ENCODE peak calls at places on chromosomes 13 and 19, in seven cellular contexts. R is iPS-NIHi11; B is neuronal stem cell; G is CD8-positive, alpha-beta memory T cell; I is nucleus accumbens; M is colonic mucosa; X is MCF 10A. C is an unnamed sample.

GRCh38 chr13:23824355-23824754 is 64.8 kb downstream of the MIPEP start:
- DNase-seq in R (no peak), B (no peak), G (no peak), I (no peak), M (no peak), X (no peak), C (no peak)

GRCh38 chr19:35404879-35405622 is 34.2 kb downstream of the GPR42 start:
- DNase-seq in R (no peak), B (peak), G (no peak), I (peak), M (no peak), X (peak), C (peak)

GRCh38 chr19:16462757-16463250 is 9.0 kb downstream of the EPS15L1 start:
- DNase-seq in R (no peak), B (no peak), G (no peak), I (peak), M (no peak), X (peak), C (no peak)

GRCh38 chr13:80669112-80669511 is 328.2 kb upstream of the SPRY2 start:
- DNase-seq in R (no peak), B (no peak), G (no peak), I (no peak), M (no peak), X (no peak), C (no peak)

GRCh38 chr13:42170029-42170428 is 101.9 kb upstream of the AKAP11 start:
- DNase-seq in R (peak), B (peak), G (no peak), I (no peak), M (no peak), X (no peak), C (no peak)

GRCh38 chr19:45587873-45588272 is 3.3 kb upstream of the OPA3 start:
- DNase-seq in R (no peak), B (no peak), G (no peak), I (no peak), M (no peak), X (no peak), C (no peak)

GRCh38 chr13:44172411-44172810 is 201.2 kb upstream of the SERP2 start:
- DNase-seq in R (no peak), B (no peak), G (no peak), I (no peak), M (no peak), X (no peak), C (no peak)

GRCh38 chr13:31264146-31264545 is 64.4 kb downstream of the B3GLCT start:
- DNase-seq in R (no peak), B (no peak), G (no peak), I (no peak), M (no peak), X (no peak), C (no peak)

GRCh38 chr13:113854238-113855011 is 9.5 kb downstream of the GAS6 start:
- DNase-seq in R (no peak), B (no peak), G (no peak), I (no peak), M (peak), X (no peak), C (no peak)

GRCh38 chr19:3249408-3249807 is 24.9 kb downstream of the CELF5 start:
- DNase-seq in R (peak), B (no peak), G (no peak), I (peak), M (no peak), X (no peak), C (peak)

GRCh38 chr19:34288381-34288780 is 34.0 kb downstream of the GARRE1 start:
- DNase-seq in R (no peak), B (no peak), G (no peak), I (no peak), M (no peak), X (no peak), C (no peak)

GRCh38 chr19:33402421-33403220 is 29.1 kb downstream of the CEBPG start:
- DNase-seq in R (no peak), B (no peak), G (no peak), I (no peak), M (no peak), X (peak), C (no peak)

GRCh38 chr19:46351241-46352041 is 4.6 kb downstream of the PPP5C start:
- DNase-seq in R (peak), B (no peak), G (no peak), I (no peak), M (peak), X (peak), C (peak)

GRCh38 chr13:100235311-100235901 is 146.5 kb downstream of the PCCA start:
- DNase-seq in R (peak), B (peak), G (no peak), I (no peak), M (peak), X (peak), C (peak)

GRCh38 chr13:94249512-94249911 is 230.0 kb downstream of the DCT start:
- DNase-seq in R (peak), B (peak), G (no peak), I (no peak), M (no peak), X (peak), C (no peak)

GRCh38 chr19:29533578-29534544 is 8.1 kb downstream of the VSTM2B start:
- DNase-seq in R (no peak), B (no peak), G (no peak), I (no peak), M (no peak), X (no peak), C (no peak)

GRCh38 chr13:114023716-114024602 is 50.1 kb upstream of the C13orf46 start:
- DNase-seq in R (no peak), B (no peak), G (no peak), I (no peak), M (no peak), X (no peak), C (no peak)

GRCh38 chr13:86725105-86725504 is 925.9 kb upstream of the SLITRK6 start:
- DNase-seq in R (peak), B (no peak), G (no peak), I (no peak), M (no peak), X (no peak), C (no peak)

GRCh38 chr19:343451-343931 is 1.1 kb downstream of the MIER2 start:
- DNase-seq in R (no peak), B (no peak), G (no peak), I (no peak), M (no peak), X (peak), C (no peak)

GRCh38 chr13:99179460-99179859 is 21.2 kb upstream of the UBAC2 start:
- DNase-seq in R (no peak), B (no peak), G (no peak), I (no peak), M (peak), X (no peak), C (no peak)

GRCh38 chr13:27643334-27644158 is 21.9 kb downstream of the POLR1D start:
- DNase-seq in R (no peak), B (no peak), G (no peak), I (no peak), M (no peak), X (no peak), C (no peak)

GRCh38 chr13:46588019-46588418 is 35.0 kb downstream of the LRCH1 start:
- DNase-seq in R (no peak), B (no peak), G (no peak), I (no peak), M (no peak), X (no peak), C (no peak)

GRCh38 chr13:79682164-79682563 is 201.2 kb downstream of the NDFIP2 start:
- DNase-seq in R (no peak), B (no peak), G (no peak), I (no peak), M (no peak), X (no peak), C (no peak)

GRCh38 chr19:40690699-40691420 is 409 bp upstream of the NUMBL start:
- DNase-seq in R (peak), B (no peak), G (peak), I (peak), M (peak), X (peak), C (peak)

GRCh38 chr13:41122838-41123237 is 9.8 kb downstream of the KBTBD6 start:
- DNase-seq in R (no peak), B (no peak), G (no peak), I (no peak), M (no peak), X (no peak), C (no peak)